ENCODE peak calls at places on chromosomes 1 and 21, in seven cellular contexts. I, M, D, S, U, J and N are unnamed samples.
A peak's percentile ranks its signal among the peaks of the same experiment; 100 is the strongest.

GRCh38 chr1:119046429-119047039 is 58.4 kb upstream of the TBX15 start:
- DNase-seq in I (no peak), M (no peak), D (no peak), S (no peak), U (no peak), J (no peak), N (no peak)

GRCh38 chr1:65524931-65525296 is 104.4 kb downstream of the LEPR start:
- DNase-seq in I (no peak), M (no peak), D (no peak), S (no peak), U (no peak), J (no peak), N (no peak)

GRCh38 chr1:154819628-154820590 is 50.2 kb downstream of the KCNN3 start:
- DNase-seq in I (peak; percentile 55), M (peak; percentile 66), D (peak; percentile 24), S (no peak), U (peak; percentile 57), J (no peak), N (no peak)

GRCh38 chr1:178953034-178953433 is 72.7 kb upstream of the FAM20B start:
- DNase-seq in I (no peak), M (no peak), D (no peak), S (no peak), U (no peak), J (no peak), N (no peak)

GRCh38 chr1:200153277-200154055 is 126.0 kb downstream of the NR5A2 start:
- DNase-seq in I (peak; percentile 32), M (peak; percentile 36), D (peak; percentile 44), S (no peak), U (no peak), J (peak; percentile 50), N (no peak)

GRCh38 chr1:163163861-163164582 is 38.7 kb downstream of the RGS5 start:
- DNase-seq in I (no peak), M (no peak), D (no peak), S (no peak), U (no peak), J (no peak), N (no peak)

GRCh38 chr1:234603221-234604204 is 6.5 kb downstream of the IRF2BP2 start:
- DNase-seq in I (no peak), M (no peak), D (no peak), S (no peak), U (no peak), J (no peak), N (peak; percentile 41)

GRCh38 chr1:11046625-11047365 is at the start of gene MASP2:
- DNase-seq in I (no peak), M (peak; percentile 19), D (no peak), S (no peak), U (peak; percentile 28), J (no peak), N (no peak)

GRCh38 chr1:232269988-232270387 is 359.9 kb downstream of the SIPA1L2 start:
- DNase-seq in I (no peak), M (no peak), D (no peak), S (no peak), U (no peak), J (no peak), N (no peak)

GRCh38 chr21:32321480-32321879 is 22.8 kb downstream of the MRAP start:
- DNase-seq in I (no peak), M (no peak), D (no peak), S (no peak), U (no peak), J (no peak), N (no peak)

GRCh38 chr1:225428066-225428878 is 434 bp upstream of the LBR start:
- DNase-seq in I (peak; percentile 96), M (peak; percentile 97), D (peak; percentile 91), S (peak; percentile 67), U (peak; percentile 98), J (peak; percentile 88), N (peak; percentile 72)

GRCh38 chr21:35257413-35257812 is 208.3 kb upstream of the RUNX1 start:
- DNase-seq in I (no peak), M (no peak), D (no peak), S (no peak), U (no peak), J (no peak), N (peak; percentile 12)

GRCh38 chr1:37239225-37239740 is 205.0 kb upstream of the GRIK3 start:
- DNase-seq in I (no peak), M (peak; percentile 1), D (no peak), S (no peak), U (peak; percentile 65), J (no peak), N (no peak)

GRCh38 chr1:175394739-175395138 is 202.2 kb upstream of the KIAA0040 start:
- DNase-seq in I (no peak), M (no peak), D (no peak), S (no peak), U (no peak), J (no peak), N (no peak)

GRCh38 chr1:154352581-154353459 is 27.5 kb downstream of the ATP8B2 start:
- DNase-seq in I (peak; percentile 60), M (peak; percentile 71), D (peak; percentile 51), S (no peak), U (peak; percentile 63), J (peak; percentile 19), N (peak; percentile 48)

GRCh38 chr1:206686486-206687249 is 2.0 kb downstream of the MAPKAPK2 start:
- DNase-seq in I (peak; percentile 69), M (peak; percentile 71), D (no peak), S (no peak), U (no peak), J (no peak), N (no peak)

GRCh38 chr1:25820247-25821111 is 725 bp downstream of the MTFR1L start:
- DNase-seq in I (peak; percentile 87), M (peak; percentile 89), D (peak; percentile 70), S (no peak), U (peak; percentile 79), J (peak; percentile 54), N (peak; percentile 41)